ENCODE peak calls at places on chromosomes 13 and 19, in four cellular contexts. One of them, this sample, is unnamed. For H3K27me3, the result is how much of the 10 kb centered on the place peaks cover.

GRCh38 chr13:27403252-27403678 is 21.2 kb upstream of the GTF3A start:
- DNase-seq in stomach: no peak
- DNase-seq in transverse colon: no peak
- DNase-seq in mammary epithelial cell: peak
- DNase-seq in this sample: no peak

GRCh38 chr13:106561551-106562170 is 6.3 kb downstream of the ARGLU1 start:
- DNase-seq in stomach: no peak
- DNase-seq in transverse colon: no peak
- DNase-seq in mammary epithelial cell: peak
- DNase-seq in this sample: no peak

GRCh38 chr19:35154535-35155406 is at the start of gene FXYD5:
- DNase-seq in stomach: peak
- DNase-seq in transverse colon: peak
- DNase-seq in mammary epithelial cell: peak
- DNase-seq in this sample: no peak

GRCh38 chr19:58218899-58219298 is 9.8 kb upstream of the ZNF544 start:
- DNase-seq in stomach: no peak
- DNase-seq in transverse colon: no peak
- DNase-seq in mammary epithelial cell: no peak
- DNase-seq in this sample: no peak

GRCh38 chr19:6660930-6661329 is 9.0 kb downstream of the TNFSF14 start:
- DNase-seq in stomach: no peak
- DNase-seq in transverse colon: no peak
- DNase-seq in mammary epithelial cell: no peak
- DNase-seq in this sample: no peak

GRCh38 chr13:71880753-71881541 is 13.9 kb upstream of the DACH1 start:
- DNase-seq in stomach: no peak
- DNase-seq in transverse colon: no peak
- DNase-seq in mammary epithelial cell: peak
- DNase-seq in this sample: no peak

GRCh38 chr19:29878973-29879654 is 62.9 kb upstream of the URI1 start:
- DNase-seq in stomach: no peak
- DNase-seq in transverse colon: no peak
- DNase-seq in mammary epithelial cell: peak
- DNase-seq in this sample: no peak

GRCh38 chr19:40524133-40524549 is 52.5 kb upstream of the SHKBP1 start:
- DNase-seq in stomach: no peak
- DNase-seq in transverse colon: no peak
- DNase-seq in mammary epithelial cell: no peak
- DNase-seq in this sample: no peak

GRCh38 chr19:38653028-38653571 is 5.7 kb downstream of the ACTN4 start:
- DNase-seq in stomach: peak
- DNase-seq in transverse colon: peak
- DNase-seq in mammary epithelial cell: peak
- DNase-seq in this sample: no peak

GRCh38 chr13:33799950-33800592 is 17.9 kb upstream of the RFC3 start:
- DNase-seq in stomach: no peak
- DNase-seq in transverse colon: no peak
- DNase-seq in mammary epithelial cell: peak
- DNase-seq in this sample: no peak

GRCh38 chr13:25945596-25945995 is 106.2 kb downstream of the SHISA2 start:
- DNase-seq in stomach: no peak
- DNase-seq in transverse colon: no peak
- DNase-seq in mammary epithelial cell: no peak
- DNase-seq in this sample: no peak

GRCh38 chr13:45953082-45953481 is 99.5 kb downstream of the ZC3H13 start:
- DNase-seq in stomach: no peak
- DNase-seq in transverse colon: no peak
- DNase-seq in mammary epithelial cell: no peak
- DNase-seq in this sample: no peak

GRCh38 chr13:48194392-48194754 is 38.6 kb upstream of the ITM2B start:
- DNase-seq in stomach: no peak
- DNase-seq in transverse colon: no peak
- DNase-seq in mammary epithelial cell: peak
- DNase-seq in this sample: no peak

GRCh38 chr19:15672580-15673175 is at the start of gene CYP4F12:
- DNase-seq in stomach: peak
- DNase-seq in transverse colon: peak
- DNase-seq in mammary epithelial cell: peak
- DNase-seq in this sample: peak

GRCh38 chr13:110809871-110810486 is 96.5 kb downstream of the ING1 start:
- DNase-seq in stomach: no peak
- DNase-seq in transverse colon: no peak
- DNase-seq in mammary epithelial cell: no peak
- DNase-seq in this sample: no peak

GRCh38 chr13:91493442-91493841 is 95.0 kb downstream of the GPC5 start:
- DNase-seq in stomach: no peak
- DNase-seq in transverse colon: no peak
- DNase-seq in mammary epithelial cell: no peak
- DNase-seq in this sample: no peak

GRCh38 chr19:10625003-10625761 is at the start of gene SLC44A2:
- DNase-seq in stomach: peak
- DNase-seq in transverse colon: peak
- DNase-seq in mammary epithelial cell: peak
- DNase-seq in this sample: peak

GRCh38 chr13:60158321-60158801 is 5.4 kb downstream of the DIAPH3 start:
- DNase-seq in stomach: no peak
- DNase-seq in transverse colon: no peak
- DNase-seq in mammary epithelial cell: no peak
- DNase-seq in this sample: no peak

GRCh38 chr19:14479985-14480694 is 5.0 kb upstream of the PTGER1 start:
- DNase-seq in stomach: peak
- DNase-seq in transverse colon: no peak
- DNase-seq in mammary epithelial cell: no peak
- DNase-seq in this sample: no peak

GRCh38 chr19:927044-927706 is 1.3 kb downstream of the ARID3A start:
- DNase-seq in stomach: peak
- DNase-seq in transverse colon: peak
- DNase-seq in mammary epithelial cell: no peak
- DNase-seq in this sample: no peak

GRCh38 chr19:29277107-29277506 is 64.2 kb upstream of the UQCRFS1 start:
- DNase-seq in stomach: no peak
- DNase-seq in transverse colon: peak
- DNase-seq in mammary epithelial cell: no peak
- DNase-seq in this sample: no peak

GRCh38 chr13:75770164-75771145 is 134.3 kb downstream of the LMO7 start:
- DNase-seq in stomach: no peak
- DNase-seq in transverse colon: no peak
- DNase-seq in mammary epithelial cell: no peak
- DNase-seq in this sample: no peak

GRCh38 chr13:27183561-27184147 is 12.0 kb upstream of the USP12 start:
- DNase-seq in stomach: no peak
- DNase-seq in transverse colon: no peak
- DNase-seq in mammary epithelial cell: no peak
- DNase-seq in this sample: no peak

GRCh38 chr19:29060833-29061364 is 152.1 kb downstream of the UQCRFS1 start:
- DNase-seq in stomach: no peak
- DNase-seq in transverse colon: no peak
- DNase-seq in mammary epithelial cell: no peak
- DNase-seq in this sample: no peak

GRCh38 chr13:39605677-39606320 is 2.8 kb upstream of the LHFPL6 start:
- DNase-seq in stomach: no peak
- DNase-seq in transverse colon: no peak
- DNase-seq in mammary epithelial cell: no peak
- DNase-seq in this sample: no peak
- H3K27me3 ChIP-seq in stomach: under half
- H3K27me3 ChIP-seq in transverse colon: under half
- H3K27me3 ChIP-seq in mammary epithelial cell: under half
- H3K27me3 ChIP-seq in this sample: under half

GRCh38 chr19:5336195-5336965 is 4.2 kb downstream of the PTPRS start:
- DNase-seq in stomach: no peak
- DNase-seq in transverse colon: no peak
- DNase-seq in mammary epithelial cell: no peak
- DNase-seq in this sample: no peak
- H3K27me3 ChIP-seq in stomach: under half
- H3K27me3 ChIP-seq in transverse colon: half or more
- H3K27me3 ChIP-seq in mammary epithelial cell: under half
- H3K27me3 ChIP-seq in this sample: under half

GRCh38 chr19:50817941-50818858 is 5.4 kb downstream of the KLK1 start:
- DNase-seq in stomach: peak
- DNase-seq in transverse colon: peak
- DNase-seq in mammary epithelial cell: no peak
- DNase-seq in this sample: peak
- H3K27me3 ChIP-seq in stomach: half or more
- H3K27me3 ChIP-seq in transverse colon: half or more
- H3K27me3 ChIP-seq in mammary epithelial cell: under half
- H3K27me3 ChIP-seq in this sample: under half

DNA sequence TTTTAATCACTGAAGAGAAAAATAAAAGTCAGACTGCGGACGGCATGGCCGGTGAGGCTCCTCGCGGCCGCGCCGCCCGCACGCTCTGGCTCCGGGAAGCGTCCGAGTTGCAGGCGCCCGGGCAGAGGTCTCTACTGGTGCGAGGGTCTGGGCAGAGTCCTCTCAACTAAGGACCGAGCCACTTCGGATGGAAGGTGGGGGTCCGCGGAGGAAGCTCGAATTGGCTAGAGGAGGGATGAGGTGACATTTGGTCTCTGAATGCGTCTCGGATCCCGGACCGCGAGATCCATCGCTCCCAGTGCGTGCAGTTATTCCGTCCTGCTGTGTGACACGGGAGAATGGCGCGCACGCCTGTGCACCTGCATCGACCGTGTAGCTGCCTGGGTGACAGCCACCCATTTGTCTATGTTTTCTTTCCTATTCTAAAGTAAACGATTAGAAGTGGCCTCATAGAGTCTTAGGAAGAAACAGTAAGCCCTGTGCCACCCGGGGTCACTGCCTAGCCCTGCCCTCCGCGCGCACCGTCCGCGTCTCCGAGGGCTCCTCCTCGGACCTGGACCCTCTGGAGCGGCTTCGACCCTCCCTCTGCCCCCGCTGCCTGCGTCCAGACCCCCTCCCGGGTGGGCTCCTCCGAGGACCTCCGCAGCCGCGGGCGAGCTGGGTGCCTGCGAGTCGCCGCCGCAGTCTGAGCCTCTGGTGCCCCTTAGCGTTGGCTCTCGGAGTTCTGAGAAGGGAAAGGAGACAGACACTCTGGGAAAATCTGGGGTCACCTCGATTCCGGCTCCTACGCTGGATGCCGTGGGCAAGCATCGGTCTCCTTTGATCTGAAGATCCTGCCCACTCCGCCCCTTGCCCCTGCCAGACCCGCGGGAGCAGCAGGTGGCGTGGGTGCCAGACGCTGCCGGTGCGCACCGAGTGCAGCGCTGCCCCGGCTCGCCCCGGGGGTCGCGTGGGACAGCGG is 347.4 kb downstream of the LIG4 start:
- DNase-seq in stomach: peak
- DNase-seq in transverse colon: no peak
- DNase-seq in mammary epithelial cell: peak
- DNase-seq in this sample: no peak
- H3K27me3 ChIP-seq in stomach: under half
- H3K27me3 ChIP-seq in transverse colon: half or more
- H3K27me3 ChIP-seq in mammary epithelial cell: under half
- H3K27me3 ChIP-seq in this sample: under half

GRCh38 chr19:47438793-47439220 is 19.5 kb upstream of the MEIS3 start:
- DNase-seq in stomach: peak
- DNase-seq in transverse colon: no peak
- DNase-seq in mammary epithelial cell: no peak
- DNase-seq in this sample: no peak
- H3K27me3 ChIP-seq in stomach: under half
- H3K27me3 ChIP-seq in transverse colon: half or more
- H3K27me3 ChIP-seq in mammary epithelial cell: under half
- H3K27me3 ChIP-seq in this sample: under half

DNA sequence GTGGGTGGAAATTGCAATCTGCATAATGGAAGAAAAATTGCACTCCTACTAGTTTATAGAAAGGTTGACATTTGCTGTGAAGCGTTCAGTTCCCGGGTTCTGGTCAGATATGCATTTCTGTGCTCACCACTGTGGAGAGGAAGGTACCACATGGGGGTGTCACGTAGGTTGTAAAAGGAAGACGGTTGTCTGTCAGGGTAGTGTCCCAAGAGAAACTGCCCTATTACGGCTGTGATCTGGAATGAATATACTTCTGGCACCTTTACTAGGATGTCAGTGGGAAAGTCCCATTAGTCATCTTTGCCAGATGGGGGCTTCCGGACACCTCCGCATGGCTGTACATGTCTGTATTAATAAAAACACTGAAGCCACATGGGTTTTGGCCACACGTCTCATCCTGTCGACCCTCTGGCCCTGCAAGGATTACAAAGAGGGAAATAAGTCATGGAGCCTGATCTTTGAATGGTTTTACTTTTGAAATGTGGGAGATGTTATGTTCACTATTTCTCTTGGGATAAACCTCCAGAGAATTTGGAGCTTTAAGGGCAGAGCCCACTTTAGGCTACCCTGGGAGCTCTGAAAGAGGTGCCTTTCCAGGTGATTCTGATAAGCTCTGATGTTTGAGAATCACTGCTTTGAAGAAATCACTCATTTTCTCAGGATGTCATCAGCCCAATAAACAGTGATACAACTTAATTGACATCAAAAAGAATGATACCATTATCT is 133.9 kb downstream of the AKAP11 start:
- DNase-seq in stomach: no peak
- DNase-seq in transverse colon: no peak
- DNase-seq in mammary epithelial cell: peak
- DNase-seq in this sample: no peak
- H3K27me3 ChIP-seq in stomach: under half
- H3K27me3 ChIP-seq in transverse colon: under half
- H3K27me3 ChIP-seq in mammary epithelial cell: under half
- H3K27me3 ChIP-seq in this sample: under half

GRCh38 chr13:50511877-50512332 is 331.6 kb downstream of the DLEU7 start:
- DNase-seq in stomach: no peak
- DNase-seq in transverse colon: peak
- DNase-seq in mammary epithelial cell: no peak
- DNase-seq in this sample: no peak
- H3K27me3 ChIP-seq in stomach: under half
- H3K27me3 ChIP-seq in transverse colon: under half
- H3K27me3 ChIP-seq in mammary epithelial cell: under half
- H3K27me3 ChIP-seq in this sample: under half